ENCODE peak calls at places on chromosomes 3 and 15, in four cellular contexts. J is NCI-H345; C is activated T-cell treated with anti-CD3 and anti-CD28 coated beads, Interleukin-2, amount 50 U/mL, for 72 hours; Z is heart left ventricle. I is an unnamed sample.

GRCh38 chr15:76337047-76337738 is 620 bp downstream of the ISL2 start:
- DNase-seq in Z (no peak), C (peak; percentile 30), J (no peak), I (no peak)

GRCh38 chr3:37986479-37987314 is 3.9 kb upstream of the VILL start:
- DNase-seq in Z (no peak), J (peak; percentile 12), C (no peak), I (no peak)

GRCh38 chr3:48015451-48016182 is 599 bp downstream of the MAP4 start:
- DNase-seq in C (no peak), Z (no peak), J (no peak), I (no peak)

GRCh38 chr3:197482001-197482400 is 73.8 kb downstream of the BDH1 start:
- DNase-seq in C (no peak), Z (no peak), J (no peak), I (no peak)

GRCh38 chr3:141383555-141384129 is 15.3 kb downstream of the ZBTB38 start:
- DNase-seq in Z (no peak), J (no peak), C (no peak), I (no peak)

GRCh38 chr3:149376728-149377407 is 581 bp downstream of the TM4SF1 start:
- DNase-seq in C (no peak), Z (no peak), J (no peak), I (no peak)

GRCh38 chr15:59174846-59175831 is 31.5 kb upstream of the LDHAL6B start:
- DNase-seq in C (peak; percentile 38), J (peak; percentile 45), Z (peak; percentile 33), I (peak; percentile 4)

GRCh38 chr3:98977520-98977919 is 76.0 kb upstream of the DCBLD2 start:
- DNase-seq in Z (no peak), C (no peak), J (no peak), I (no peak)

GRCh38 chr15:90067181-90067952 is 34.9 kb downstream of the IDH2 start:
- DNase-seq in J (no peak), C (no peak), Z (no peak), I (no peak)

GRCh38 chr15:31483924-31484368 is 157.3 kb downstream of the KLF13 start:
- DNase-seq in Z (no peak), C (peak; percentile 54), J (no peak), I (no peak)

GRCh38 chr15:83654379-83655236 is 685 bp downstream of the ADAMTSL3 start:
- DNase-seq in C (no peak), J (no peak), Z (peak; percentile 77), I (no peak)

GRCh38 chr3:24492971-24493551 is 1.6 kb downstream of the THRB start:
- DNase-seq in Z (no peak), C (no peak), J (no peak), I (no peak)

GRCh38 chr3:194056731-194057415 is 79.1 kb upstream of the HES1 start:
- DNase-seq in C (no peak), J (no peak), Z (no peak), I (no peak)

GRCh38 chr15:45228931-45229330 is 23.1 kb upstream of the SLC28A2 start:
- DNase-seq in Z (no peak), J (no peak), C (no peak), I (no peak)

GRCh38 chr15:59186501-59186900 is 20.1 kb upstream of the LDHAL6B start:
- DNase-seq in C (no peak), J (no peak), Z (no peak), I (no peak)

GRCh38 chr3:18232317-18232716 is 192.8 kb downstream of the SATB1 start:
- DNase-seq in C (no peak), J (no peak), Z (no peak), I (no peak)

GRCh38 chr3:174440350-174440716 is 418.8 kb upstream of the NAALADL2 start:
- DNase-seq in J (peak; percentile 29), Z (peak; percentile 21), C (no peak), I (no peak)

GRCh38 chr3:42600958-42601675 is 631 bp downstream of the NKTR start:
- DNase-seq in J (peak; percentile 33), Z (peak; percentile 82), C (peak; percentile 68), I (no peak)

GRCh38 chr3:97817965-97818364 is 3.8 kb upstream of the CRYBG3 start:
- DNase-seq in Z (no peak), J (peak; percentile 65), C (no peak), I (no peak)

GRCh38 chr15:101545548-101546505 is 56.3 kb upstream of the PCSK6 start:
- DNase-seq in J (no peak), C (no peak), Z (no peak), I (no peak)

GRCh38 chr15:57220220-57220619 is 156.1 kb upstream of the CGNL1 start:
- DNase-seq in J (no peak), C (no peak), Z (no peak), I (no peak)

GRCh38 chr15:83108266-83109219 is 1.1 kb downstream of the TM6SF1 start:
- DNase-seq in C (peak; percentile 41), J (no peak), Z (peak; percentile 62), I (no peak)

GRCh38 chr3:163657088-163657487 is 1421.2 kb downstream of the SI start:
- DNase-seq in J (no peak), C (no peak), Z (no peak), I (no peak)

GRCh38 chr3:38477839-38478450 is 18.2 kb upstream of the EXOG start:
- DNase-seq in Z (no peak), J (no peak), C (no peak), I (no peak)